ENCODE peak calls at places on chromosomes 12 and 14, in five cellular contexts. U is cardiac septum; J is activated CD4-positive, alpha-beta T cell treated with anti-CD3 and anti-CD28 coated beads, Interleukin-2, amount 10 ng/mL, durations not matched to agents 7 days and 5 days; X is M059J; Q is esophagus squamous epithelium. G is an unnamed sample.

GRCh38 chr14:47150267-47150666 is 498.7 kb upstream of the RPL10L start:
- DNase-seq in U (no peak), J (no peak), X (no peak), Q (no peak), G (no peak)

GRCh38 chr14:98227727-98228111 is 1044.3 kb downstream of the BCL11B start:
- DNase-seq in U (no peak), J (no peak), X (no peak), Q (no peak), G (no peak)

GRCh38 chr12:6828671-6829531 is 694 bp downstream of the P3H3 start:
- DNase-seq in U (no peak), J (no peak), X (no peak), Q (no peak), G (no peak)

GRCh38 chr12:89350661-89351488 is 1.4 kb downstream of the DUSP6 start:
- DNase-seq in U (no peak), J (peak), X (peak), Q (no peak), G (peak)

GRCh38 chr14:58607131-58607531 is 30.6 kb upstream of the DACT1 start:
- DNase-seq in U (no peak), J (no peak), X (no peak), Q (no peak), G (no peak)

GRCh38 chr14:81455344-81455743 is 55.2 kb upstream of the STON2 start:
- DNase-seq in U (no peak), J (no peak), X (peak), Q (no peak), G (no peak)

GRCh38 chr14:72558721-72559120 is 335.2 kb downstream of the DPF3 start:
- DNase-seq in U (no peak), J (no peak), X (peak), Q (no peak), G (peak)

GRCh38 chr12:42135264-42135814 is 9.3 kb downstream of the GXYLT1 start:
- DNase-seq in U (no peak), J (no peak), X (peak), Q (no peak), G (no peak)

G was measured in midbrain.